ENCODE peak calls at places on chromosome 20, in eight cellular contexts. T is cardiac muscle cell, U is AG04450, H is OCI-LY7, L is right lobe of liver, D is left ventricle myocardium inferior, S is tibial artery, W is thyroid gland. Y is an unnamed sample.

GRCh38 chr20:63961664-63962425 is 5.6 kb upstream of the UCKL1 start:
- DNase-seq in T (no peak), U (no peak), H (no peak), L (peak; percentile 21), D (peak; percentile 13), S (no peak), W (no peak), Y (no peak)

GRCh38 chr20:59122377-59122932 is 41.2 kb upstream of the ZNF831 start:
- DNase-seq in T (no peak), U (no peak), H (peak; percentile 38), L (no peak), D (no peak), S (no peak), W (no peak), Y (no peak)

GRCh38 chr20:15890358-15890982 is 682.8 kb downstream of the KIF16B start:
- DNase-seq in T (no peak), U (no peak), H (no peak), L (no peak), D (no peak), S (no peak), W (no peak), Y (no peak)

GRCh38 chr20:25863536-25864325 is 167.1 kb upstream of the ZNF337 start:
- DNase-seq in T (peak; percentile 26), U (no peak), H (no peak), L (no peak), D (no peak), S (no peak), W (no peak), Y (peak; percentile 52)

GRCh38 chr20:8094845-8095244 is 37.2 kb upstream of the PLCB1 start:
- DNase-seq in T (peak; percentile 83), U (no peak), H (no peak), L (no peak), D (no peak), S (no peak), W (no peak), Y (no peak)

GRCh38 chr20:676315-676937 is 824 bp upstream of the SCRT2 start:
- DNase-seq in T (no peak), U (no peak), H (peak; percentile 50), L (no peak), D (no peak), S (peak; percentile 51), W (no peak), Y (no peak)

GRCh38 chr20:2236266-2236665 is 59.5 kb upstream of the TGM3 start:
- DNase-seq in T (peak; percentile 68), U (no peak), H (no peak), L (no peak), D (no peak), S (no peak), W (no peak), Y (no peak)

GRCh38 chr20:47318596-47319516 is 37.6 kb downstream of the ZMYND8 start:
- DNase-seq in T (peak; percentile 89), U (no peak), H (no peak), L (peak; percentile 68), D (peak; percentile 78), S (peak; percentile 89), W (peak; percentile 97), Y (peak; percentile 92)

DNA sequence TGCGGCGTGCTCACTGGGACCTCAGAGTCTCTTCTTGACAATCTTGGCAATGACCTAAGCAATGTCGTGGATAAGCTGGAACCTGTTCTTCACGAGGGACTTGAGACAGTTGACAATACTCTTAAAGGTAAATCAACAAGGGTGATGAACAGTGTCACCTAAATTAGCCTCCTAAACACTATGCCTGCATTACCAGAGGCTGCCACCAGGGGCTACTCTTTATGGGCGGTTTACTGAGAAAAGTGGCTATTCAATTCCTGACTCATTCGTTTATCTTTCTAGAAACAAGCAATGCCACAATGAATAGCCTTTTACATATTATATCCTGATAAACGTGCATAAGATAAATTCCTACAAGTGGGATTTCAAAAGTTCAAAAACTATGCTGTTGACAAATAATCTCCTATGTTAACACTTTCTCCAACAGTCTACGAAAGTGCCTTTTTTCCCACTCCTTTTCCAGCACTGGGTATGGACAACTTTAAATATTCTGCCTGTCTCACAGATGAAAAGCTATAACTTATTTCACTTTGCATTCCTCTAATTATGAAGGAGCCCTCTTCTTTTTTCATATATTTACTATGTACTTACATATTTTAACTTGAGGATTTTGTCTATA is 1.3 kb downstream of the BPIFA2 start:
- DNase-seq in T (no peak), U (no peak), H (peak; percentile 4), L (no peak), D (no peak), S (no peak), W (no peak), Y (no peak)
- TF ChIP-seq CTCF in T (peak; percentile 33), U (peak; percentile 45), H (peak; percentile 84), L (peak; percentile 15), D (peak; percentile 34), S (peak; percentile 8), W (no peak), Y (peak; percentile 36)

DNA sequence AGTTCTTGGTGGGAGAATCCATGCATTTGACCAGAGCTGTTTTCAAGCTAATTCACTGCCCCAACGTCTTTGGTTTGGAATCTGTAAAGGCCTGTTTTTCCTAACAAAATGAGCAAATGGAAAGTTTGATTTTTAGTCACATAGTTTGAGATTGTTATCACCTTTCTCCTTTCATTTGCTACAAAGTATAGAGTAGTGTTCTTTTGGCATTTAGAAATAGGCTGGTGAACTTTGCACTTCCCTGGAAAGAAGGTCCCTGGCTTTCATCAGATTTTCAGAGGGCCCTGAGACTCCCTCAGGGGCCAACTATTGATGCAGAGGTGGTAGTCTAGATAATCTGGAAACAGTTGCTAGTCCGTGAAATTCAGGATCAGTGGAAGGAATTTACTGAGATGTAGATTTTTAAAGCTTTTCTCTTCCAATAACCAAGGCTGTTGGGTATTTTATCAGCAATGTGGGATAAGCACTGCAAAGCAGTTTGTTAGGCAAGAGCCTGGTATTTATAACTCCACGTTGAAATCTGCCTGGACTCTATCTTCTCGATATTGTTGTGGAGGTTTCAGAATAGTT is 1.7 kb downstream of the ARFGEF2 start:
- DNase-seq in T (peak; percentile 51), U (no peak), H (no peak), L (no peak), D (no peak), S (no peak), W (no peak), Y (no peak)
- H3K4me3 ChIP-seq in T (peak overlapping the region; percentile 85), U (peak overlapping the region; percentile 41), H (peak overlapping the region; percentile 91), L (peak overlapping the region; percentile 90), D (peak overlapping the region; percentile 96), S (peak overlapping the region; percentile 90), W (no peak overlapping the region), Y (peak overlapping the region; percentile 85)

GRCh38 chr20:50510706-50511401 is 671 bp downstream of the PTPN1 start:
- DNase-seq in T (no peak), U (no peak), H (no peak), L (no peak), D (peak; percentile 25), S (no peak), W (no peak), Y (peak; percentile 51)

GRCh38 chr20:50508171-50508761 is 1.9 kb upstream of the PTPN1 start:
- DNase-seq in T (no peak), U (no peak), H (no peak), L (no peak), D (no peak), S (no peak), W (no peak), Y (no peak)

GRCh38 chr20:50513169-50514034 is 3.2 kb downstream of the PTPN1 start:
- DNase-seq in T (peak; percentile 67), U (no peak), H (no peak), L (no peak), D (no peak), S (no peak), W (no peak), Y (no peak)

GRCh38 chr20:50512323-50512722 is 2.1 kb downstream of the PTPN1 start:
- DNase-seq in T (no peak), U (no peak), H (no peak), L (no peak), D (no peak), S (no peak), W (no peak), Y (no peak)

DNA sequence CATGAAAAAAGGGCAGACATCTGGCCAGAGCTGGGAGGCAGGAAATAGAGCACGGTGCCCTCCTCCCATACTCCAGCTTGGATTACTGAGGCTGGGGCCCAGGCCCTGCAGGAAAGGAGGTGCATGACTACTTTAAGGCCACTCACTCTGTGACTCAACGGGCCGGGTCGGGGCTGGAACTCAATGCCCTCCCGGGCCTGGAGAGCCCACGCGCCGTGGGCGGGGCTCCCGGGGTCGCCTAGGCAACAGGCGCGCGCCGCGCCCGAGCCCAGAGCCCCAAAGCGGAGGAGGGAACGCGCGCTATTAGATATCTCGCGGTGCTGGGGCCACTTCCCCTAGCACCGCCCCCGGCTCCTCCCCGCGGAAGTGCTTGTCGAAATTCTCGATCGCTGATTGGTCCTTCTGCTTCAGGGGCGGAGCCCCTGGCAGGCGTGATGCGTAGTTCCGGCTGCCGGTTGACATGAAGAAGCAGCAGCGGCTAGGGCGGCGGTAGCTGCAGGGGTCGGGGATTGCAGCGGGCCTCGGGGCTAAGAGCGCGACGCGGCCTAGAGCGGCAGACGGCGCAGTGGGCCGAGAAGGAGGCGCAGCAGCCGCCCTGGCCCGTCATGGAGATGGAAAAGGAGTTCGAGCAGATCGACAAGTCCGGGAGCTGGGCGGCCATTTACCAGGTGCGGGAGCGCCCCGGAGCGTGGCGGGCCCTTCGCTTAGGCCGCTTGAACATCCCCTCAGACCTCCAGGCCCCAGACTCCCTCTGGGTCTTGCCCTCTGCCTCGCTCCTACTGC is at the start of gene PTPN1:
- DNase-seq in T (peak; percentile 99), U (peak; percentile 96), H (peak; percentile 99), L (peak; percentile 98), D (peak; percentile 99), S (peak; percentile 98), W (peak; percentile 99), Y (peak; percentile 98)
- TF ChIP-seq CTCF in T (no peak), U (peak; percentile 12), H (no peak), L (no peak), D (peak; percentile 16), S (peak; percentile 26), W (no peak), Y (no peak)

GRCh38 chr20:19522080-19522801 is 235.8 kb upstream of the RIN2 start:
- DNase-seq in T (no peak), U (no peak), H (no peak), L (no peak), D (no peak), S (no peak), W (no peak), Y (no peak)

GRCh38 chr20:19515074-19515473 is 243.0 kb upstream of the RIN2 start:
- DNase-seq in T (no peak), U (no peak), H (no peak), L (no peak), D (no peak), S (no peak), W (no peak), Y (no peak)

GRCh38 chr20:19523191-19523590 is 234.9 kb upstream of the RIN2 start:
- DNase-seq in T (no peak), U (no peak), H (no peak), L (no peak), D (no peak), S (no peak), W (no peak), Y (no peak)

GRCh38 chr20:19520261-19520660 is 237.8 kb upstream of the RIN2 start:
- DNase-seq in T (no peak), U (no peak), H (no peak), L (no peak), D (no peak), S (no peak), W (no peak), Y (no peak)

DNA sequence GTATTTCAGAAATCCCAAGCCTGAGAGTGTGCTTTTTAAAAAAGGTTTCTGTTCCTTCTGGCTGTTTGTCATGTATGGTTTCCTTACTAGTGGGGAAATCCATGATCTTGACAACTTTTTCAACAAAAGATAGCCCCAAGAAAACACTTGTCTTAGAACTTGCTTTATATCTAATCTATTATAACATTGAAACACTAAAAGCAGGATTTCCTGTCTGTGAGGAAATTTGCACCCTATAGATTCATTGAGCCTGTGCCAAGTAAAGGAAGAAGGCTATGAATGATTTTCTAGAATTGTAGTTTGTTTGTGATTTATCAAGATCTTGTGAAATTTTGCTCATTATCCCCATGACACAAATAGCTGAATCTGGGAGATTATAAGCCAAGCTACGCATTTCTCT is 238.6 kb upstream of the RIN2 start:
- DNase-seq in T (no peak), U (no peak), H (no peak), L (no peak), D (no peak), S (no peak), W (no peak), Y (no peak)
- H3K4me3 ChIP-seq in T (no peak overlapping the region), U (no peak overlapping the region), H (no peak overlapping the region), L (no peak overlapping the region), D (no peak overlapping the region), S (no peak overlapping the region), W (no peak overlapping the region), Y (no peak overlapping the region)

Y was measured in lower lobe of right lung.